ENCODE peak calls at places on chromosomes 11 and 22, in nine cellular contexts. B, N, K, S, A, X, T, H and L are unnamed samples.

GRCh38 chr22:29393019-29393608 is 4.7 kb upstream of the AP1B1 start:
- DNase-seq in K (no peak), H (no peak), N (no peak), X (no peak), T (no peak), S (no peak), B (peak), A (no peak), L (no peak)

GRCh38 chr11:122976734-122977454 is 4.7 kb downstream of the BSX start:
- DNase-seq in B (no peak), K (no peak), T (no peak), X (no peak), S (no peak), A (no peak), N (no peak), H (peak), L (no peak)

GRCh38 chr11:67311051-67311555 is 7.8 kb downstream of the SSH3 start:
- DNase-seq in K (no peak), N (no peak), H (no peak), S (no peak), A (no peak), B (no peak), X (no peak), T (no peak), L (no peak)

GRCh38 chr11:100459791-100460190 is 227.3 kb upstream of the ARHGAP42 start:
- DNase-seq in X (no peak), S (no peak), N (no peak), K (no peak), B (no peak), H (no peak), T (no peak), A (no peak), L (no peak)

GRCh38 chr22:47547239-47547661 is 784.8 kb downstream of the TBC1D22A start:
- DNase-seq in B (no peak), K (no peak), A (no peak), T (no peak), H (no peak), N (no peak), X (no peak), S (no peak), L (no peak)

GRCh38 chr11:46294365-46295309 is 17.2 kb downstream of the CREB3L1 start:
- DNase-seq in K (peak), T (no peak), N (no peak), S (peak), H (no peak), A (no peak), X (peak), B (no peak), L (no peak)

GRCh38 chr11:129440028-129440630 is 64.5 kb downstream of the BARX2 start:
- DNase-seq in N (no peak), H (peak), X (no peak), K (peak), A (no peak), B (no peak), S (no peak), T (no peak), L (no peak)

GRCh38 chr11:19953909-19954308 is 206.4 kb downstream of the DBX1 start:
- DNase-seq in X (peak), K (peak), B (peak), H (no peak), A (peak), T (no peak), N (no peak), S (peak), L (peak)

GRCh38 chr11:118443590-118444218 is 7.4 kb downstream of the KMT2A start:
- DNase-seq in A (no peak), H (no peak), N (no peak), B (no peak), T (no peak), K (no peak), X (no peak), S (no peak), L (no peak)

GRCh38 chr22:19149047-19149883 is 827 bp downstream of the GSC2 start:
- DNase-seq in B (no peak), H (no peak), X (no peak), N (no peak), S (no peak), A (no peak), T (no peak), K (peak), L (no peak)

GRCh38 chr11:8356731-8357504 is 93.2 kb upstream of the LMO1 start:
- DNase-seq in B (no peak), T (no peak), H (no peak), N (no peak), X (no peak), K (no peak), S (no peak), A (no peak), L (no peak)

GRCh38 chr11:9260182-9261146 is 4.7 kb downstream of the DENND5A start:
- DNase-seq in S (no peak), A (no peak), T (no peak), N (no peak), H (no peak), X (no peak), K (no peak), B (no peak), L (no peak)

GRCh38 chr11:128860571-128861361 is 6.3 kb downstream of the KCNJ1 start:
- DNase-seq in S (no peak), H (no peak), T (no peak), X (no peak), K (no peak), A (no peak), B (no peak), N (no peak), L (no peak)

GRCh38 chr11:72595292-72595684 is 78.9 kb downstream of the PDE2A start:
- DNase-seq in T (no peak), B (no peak), X (no peak), N (no peak), K (no peak), S (no peak), A (no peak), H (no peak), L (no peak)

GRCh38 chr11:88367310-88367709 is 29.8 kb upstream of the CTSC start:
- DNase-seq in T (no peak), K (no peak), N (no peak), A (no peak), S (no peak), X (no peak), H (no peak), B (no peak), L (no peak)

GRCh38 chr22:24421428-24421931 is 5.9 kb upstream of the ADORA2A start:
- DNase-seq in H (no peak), B (peak), K (no peak), S (no peak), A (no peak), X (no peak), N (no peak), T (peak), L (no peak)

GRCh38 chr22:43921361-43921760 is 2.2 kb upstream of the PNPLA3 start:
- DNase-seq in S (no peak), B (no peak), A (no peak), T (no peak), K (no peak), H (no peak), N (no peak), X (peak), L (no peak)

GRCh38 chr22:32764330-32765116 is 37.0 kb upstream of the TIMP3 start:
- DNase-seq in T (no peak), X (peak), B (no peak), A (no peak), H (no peak), S (peak), K (peak), N (no peak), L (no peak)

GRCh38 chr11:36635463-36635862 is 37.4 kb upstream of the RAG2 start:
- DNase-seq in K (no peak), N (no peak), H (no peak), X (no peak), T (no peak), A (no peak), B (no peak), S (no peak), L (no peak)

GRCh38 chr11:114129699-114130659 is 70.5 kb downstream of the ZBTB16 start:
- DNase-seq in T (no peak), S (no peak), B (no peak), K (no peak), X (no peak), A (no peak), N (no peak), H (peak), L (no peak)